ENCODE peak calls at places on chromosomes 5 and 9, in five cellular contexts. A, P, S, N and C are unnamed samples.

GRCh38 chr5:34817558-34818351 is 21.2 kb upstream of the TTC23L start:
- DNase-seq in A (no peak), P (no peak), S (no peak), N (no peak), C (no peak)

GRCh38 chr5:96478983-96479382 is 45.9 kb upstream of the PCSK1 start:
- DNase-seq in A (no peak), P (no peak), S (no peak), N (no peak), C (no peak)

GRCh38 chr9:127209948-127210621 is 54.5 kb upstream of the GARNL3 start:
- DNase-seq in A (no peak), P (no peak), S (no peak), N (no peak), C (no peak)

GRCh38 chr5:76402880-76403712 is at the start of gene IQGAP2:
- DNase-seq in A (no peak), P (no peak), S (peak), N (peak), C (peak)

GRCh38 chr9:89592201-89592815 is 12.5 kb upstream of the GADD45G start:
- DNase-seq in A (no peak), P (no peak), S (no peak), N (no peak), C (no peak)

GRCh38 chr5:93461751-93462150 is 119.3 kb downstream of the NR2F1-AS1 start:
- DNase-seq in A (no peak), P (no peak), S (no peak), N (no peak), C (no peak)

GRCh38 chr9:116701940-116702642 is 15.0 kb downstream of the TRIM32 start:
- DNase-seq in A (no peak), P (no peak), S (no peak), N (no peak), C (no peak)

GRCh38 chr5:14449052-14449661 is 132.4 kb upstream of the OTULINL start:
- DNase-seq in A (no peak), P (no peak), S (no peak), N (no peak), C (no peak)

GRCh38 chr5:116544542-116545241 is 29.9 kb downstream of the SEMA6A start:
- DNase-seq in A (no peak), P (no peak), S (no peak), N (no peak), C (no peak)

GRCh38 chr5:14871084-14871572 is 450 bp downstream of the ANKH start:
- DNase-seq in A (no peak), P (no peak), S (no peak), N (no peak), C (no peak)

GRCh38 chr5:150132740-150133139 is 22.9 kb downstream of the PDGFRB start:
- DNase-seq in A (no peak), P (no peak), S (no peak), N (no peak), C (no peak)

GRCh38 chr9:95857122-95857521 is 18.4 kb upstream of the ERCC6L2 start:
- DNase-seq in A (no peak), P (no peak), S (no peak), N (no peak), C (peak)

GRCh38 chr5:171635028-171635427 is 150.6 kb upstream of the SMIM23 start:
- DNase-seq in A (no peak), P (no peak), S (no peak), N (no peak), C (no peak)

GRCh38 chr5:154164182-154164581 is 26.4 kb upstream of the GALNT10 start:
- DNase-seq in A (no peak), P (no peak), S (no peak), N (no peak), C (no peak)

GRCh38 chr9:35606726-35607125 is 1.7 kb downstream of the TESK1 start:
- DNase-seq in A (no peak), P (no peak), S (no peak), N (no peak), C (no peak)

GRCh38 chr5:104541129-104541528 is 978.5 kb upstream of the NUDT12 start:
- DNase-seq in A (no peak), P (no peak), S (no peak), N (no peak), C (no peak)

GRCh38 chr9:136748656-136749551 is 579 bp upstream of the LCN6 start:
- DNase-seq in A (no peak), P (no peak), S (no peak), N (no peak), C (no peak)

GRCh38 chr5:172929371-172929838 is 29.8 kb upstream of the RPL26L1 start:
- DNase-seq in A (no peak), P (no peak), S (no peak), N (no peak), C (no peak)

DNA sequence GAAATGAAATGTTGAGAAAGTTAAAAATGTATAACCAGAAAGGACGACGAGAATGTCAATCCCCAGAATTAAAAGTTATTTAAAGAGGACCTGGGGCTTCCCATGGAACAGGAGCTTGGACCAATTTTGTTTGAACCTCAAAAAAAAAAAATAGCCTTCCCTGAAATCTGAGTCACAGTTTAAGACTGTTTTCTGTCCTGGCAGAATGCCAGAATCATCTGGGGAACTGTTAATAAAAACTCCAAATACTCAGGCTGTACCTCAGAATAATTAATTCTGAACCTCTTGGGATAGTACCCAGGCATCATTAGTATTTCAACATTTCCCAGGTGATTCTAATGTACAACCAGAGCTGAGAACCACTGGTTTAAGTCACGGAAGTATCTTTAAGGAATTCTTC is 102.2 kb upstream of the SLCO6A1 start:
- DNase-seq in A (no peak), P (no peak), S (no peak), N (no peak), C (no peak)
- TF ChIP-seq SRF in A (no peak), P (no peak), S (no peak), N (no peak), C (no peak)

DNA sequence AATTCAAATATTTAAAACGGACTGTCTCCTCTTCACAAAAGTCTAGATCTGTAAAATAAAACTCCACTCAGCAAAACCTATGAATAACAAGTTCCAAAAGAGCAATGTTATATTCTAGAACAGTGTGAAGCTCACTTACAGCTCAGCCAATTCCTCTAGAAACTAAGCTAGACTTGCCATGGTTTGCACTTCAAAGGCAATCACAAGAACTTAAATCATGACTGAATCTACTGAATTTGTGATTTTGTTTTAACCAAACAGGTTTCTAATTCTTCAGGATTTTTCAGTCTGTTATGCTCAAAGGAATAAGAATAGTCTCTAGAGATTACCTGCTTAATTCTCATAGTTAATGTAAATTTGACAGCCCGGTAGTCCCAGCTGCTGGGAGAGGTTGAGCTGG is 1.4 kb upstream of the PKD2L2 start:
- DNase-seq in A (no peak), P (no peak), S (no peak), N (no peak), C (no peak)
- TF ChIP-seq SRF in A (no peak), P (no peak), S (no peak), N (no peak), C (no peak)

DNA sequence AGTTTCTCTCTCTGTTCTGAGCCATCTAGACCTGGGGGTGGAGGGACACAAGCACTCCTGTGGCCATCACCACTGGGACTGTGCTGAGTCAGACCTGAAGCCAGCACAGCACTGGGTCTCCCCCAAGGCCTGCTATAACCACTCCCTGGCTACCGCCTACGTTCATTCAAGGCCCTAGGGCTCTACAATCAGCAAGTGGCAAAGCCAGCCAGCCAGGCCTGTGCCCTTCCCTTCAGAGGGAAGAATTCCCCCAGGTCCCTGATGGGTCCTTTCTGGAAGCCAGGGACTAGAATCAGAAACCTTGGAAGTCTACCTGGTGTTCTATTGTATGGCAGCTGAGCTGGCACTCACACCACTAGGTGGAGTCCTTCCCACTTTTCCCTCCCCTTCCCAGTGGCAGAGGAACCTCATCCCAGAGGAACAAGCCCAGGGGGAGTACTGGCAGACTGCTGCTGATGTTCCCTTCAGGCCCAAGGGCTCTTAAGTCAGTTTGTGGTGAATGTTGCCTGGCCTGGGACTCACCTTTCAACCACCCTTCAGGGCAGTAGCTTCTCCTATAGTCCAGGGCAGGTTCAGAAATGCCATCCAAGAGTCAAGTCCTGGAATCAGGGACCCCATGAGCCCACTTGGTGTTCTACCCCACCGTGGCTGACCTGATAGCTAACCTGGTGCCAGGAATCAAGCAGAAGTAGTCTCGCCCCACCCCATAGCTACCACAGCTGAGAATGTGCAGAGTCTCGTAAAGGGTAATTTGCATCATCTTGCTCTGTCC is 20.0 kb downstream of the JMY start:
- DNase-seq in A (peak), P (no peak), S (peak), N (peak), C (peak)
- TF ChIP-seq SRF in A (no peak), P (no peak), S (no peak), N (no peak), C (no peak)

DNA sequence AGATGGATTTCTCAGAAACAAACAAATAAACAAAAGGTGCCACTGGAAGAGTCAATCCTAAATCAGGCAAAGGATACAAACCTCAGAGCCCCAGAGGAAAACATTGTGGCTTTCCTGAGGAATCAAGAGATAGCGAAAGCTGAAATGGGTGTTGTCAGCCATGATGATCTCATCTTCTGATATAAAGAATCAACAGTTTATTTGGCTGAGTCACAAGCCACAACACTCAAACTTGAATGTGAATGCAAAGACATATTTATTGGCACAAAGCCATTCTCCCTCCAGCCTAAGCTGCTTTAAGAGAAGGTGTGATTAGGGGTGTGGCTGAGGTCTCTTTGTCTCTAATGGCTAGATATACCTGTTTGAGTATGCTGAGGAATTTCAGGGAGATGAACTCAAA is 73.3 kb upstream of the NREP start:
- DNase-seq in A (no peak), P (no peak), S (peak), N (no peak), C (no peak)
- TF ChIP-seq SRF in A (no peak), P (no peak), S (no peak), N (no peak), C (no peak)

DNA sequence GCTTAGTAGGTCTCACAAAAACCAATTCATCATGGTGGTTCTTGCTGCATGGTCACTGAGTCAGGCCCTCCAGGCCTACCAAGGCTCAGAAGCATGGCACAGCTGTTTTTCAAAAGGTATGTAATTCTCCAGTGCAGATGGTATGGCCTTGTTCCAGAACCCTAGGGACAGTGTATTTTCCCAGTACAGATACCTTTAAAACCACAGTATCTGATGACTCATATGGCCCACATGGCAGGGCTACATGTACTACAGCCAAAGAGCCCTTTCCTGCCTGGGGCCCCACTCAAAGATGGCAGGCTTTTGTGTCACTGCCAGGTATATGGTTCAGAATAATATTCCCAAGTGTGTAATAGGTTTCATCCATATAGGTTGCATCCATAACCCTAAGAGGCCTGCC is 16.5 kb downstream of the CSF2 start:
- DNase-seq in A (no peak), P (no peak), S (peak), N (no peak), C (no peak)
- TF ChIP-seq SRF in A (no peak), P (no peak), S (no peak), N (no peak), C (no peak)

GRCh38 chr9:38286357-38286756 is 106.1 kb upstream of the ALDH1B1 start:
- DNase-seq in A (no peak), P (no peak), S (no peak), N (no peak), C (no peak)

GRCh38 chr9:38287420-38287985 is 105.0 kb upstream of the ALDH1B1 start:
- DNase-seq in A (no peak), P (no peak), S (no peak), N (no peak), C (no peak)

GRCh38 chr9:38284039-38284767 is 108.3 kb upstream of the ALDH1B1 start:
- DNase-seq in A (no peak), P (no peak), S (no peak), N (no peak), C (no peak)

GRCh38 chr9:38284768-38285080 is 107.8 kb upstream of the ALDH1B1 start:
- DNase-seq in A (no peak), P (no peak), S (no peak), N (no peak), C (no peak)

GRCh38 chr9:38285236-38285635 is 107.3 kb upstream of the ALDH1B1 start:
- DNase-seq in A (no peak), P (no peak), S (no peak), N (no peak), C (no peak)
- TF ChIP-seq SRF in A (no peak), P (no peak), S (no peak), N (no peak), C (no peak)

GRCh38 chr5:142922223-142922952 is 152.2 kb downstream of the ARHGAP26 start:
- DNase-seq in A (no peak), P (peak), S (no peak), N (peak), C (peak)
- TF ChIP-seq SRF in A (no peak), P (no peak), S (no peak), N (no peak), C (peak)